ENCODE peak calls at places on chromosomes 11 and 22, in five cellular contexts. F is D721Med; H is body of pancreas; M is NB4; Y is stimulated activated CD4-positive, alpha-beta T cell treated with anti-CD3 and anti-CD28 coated beads, Interleukin-4, amount 100 ng/mL, for 24 hours. I is an unnamed sample.

GRCh38 chr11:14262271-14262846 is 96.6 kb downstream of the RRAS2 start:
- DNase-seq in F (no peak), H (no peak), M (no peak), Y (no peak), I (no peak)

GRCh38 chr22:20571531-20572007 is 64.2 kb downstream of the MED15 start:
- DNase-seq in F (no peak), H (peak), M (peak), Y (peak), I (no peak)

GRCh38 chr22:22060200-22061084 is 77.9 kb upstream of the TOP3B start:
- DNase-seq in F (peak), H (no peak), M (peak), Y (peak), I (peak)

GRCh38 chr11:114479331-114479730 is 40.1 kb downstream of the REXO2 start:
- DNase-seq in F (no peak), H (no peak), M (no peak), Y (no peak), I (no peak)

GRCh38 chr22:22913989-22914388 is 26.4 kb downstream of the IGLL5 start:
- DNase-seq in F (no peak), H (no peak), M (no peak), Y (no peak), I (no peak)

GRCh38 chr22:50082197-50082715 is 3.0 kb downstream of the MLC1 start:
- DNase-seq in F (no peak), H (no peak), M (no peak), Y (no peak), I (no peak)

GRCh38 chr22:46966846-46967245 is 204.4 kb downstream of the TBC1D22A start:
- DNase-seq in F (no peak), H (no peak), M (no peak), Y (no peak), I (no peak)

GRCh38 chr11:95111923-95112540 is 22.4 kb downstream of the ENDOD1 start:
- DNase-seq in F (no peak), H (no peak), M (no peak), Y (no peak), I (no peak)

GRCh38 chr11:16191852-16192240 is 164.5 kb downstream of the SOX6 start:
- DNase-seq in F (no peak), H (no peak), M (no peak), Y (no peak), I (no peak)

GRCh38 chr11:134330611-134331564 is 900 bp upstream of the GLB1L2 start:
- DNase-seq in F (no peak), H (no peak), M (no peak), Y (no peak), I (no peak)

GRCh38 chr11:119664063-119664572 is 64.9 kb downstream of the NECTIN1 start:
- DNase-seq in F (no peak), H (peak), M (no peak), Y (no peak), I (no peak)

GRCh38 chr11:45670386-45671135 is 5.1 kb upstream of the CHST1 start:
- DNase-seq in F (no peak), H (no peak), M (no peak), Y (no peak), I (no peak)

GRCh38 chr11:104738918-104739317 is 159.3 kb downstream of the CASP12 start:
- DNase-seq in F (no peak), H (no peak), M (no peak), Y (no peak), I (no peak)

GRCh38 chr11:363948-364761 is 5.1 kb upstream of the B4GALNT4 start:
- DNase-seq in F (no peak), H (peak), M (peak), Y (peak), I (no peak)

GRCh38 chr11:92707173-92707619 is 262.3 kb upstream of the MTNR1B start:
- DNase-seq in F (no peak), H (no peak), M (no peak), Y (no peak), I (no peak)

GRCh38 chr11:111607751-111608150 is 5.5 kb downstream of the SIK2 start:
- DNase-seq in F (no peak), H (no peak), M (no peak), Y (no peak), I (no peak)

GRCh38 chr11:72239849-72240460 is 4.0 kb downstream of the PHOX2A start:
- DNase-seq in F (no peak), H (peak), M (no peak), Y (no peak), I (no peak)